ENCODE peak calls at places on chromosomes 5 and 9, in four cellular contexts. Q is cardiac muscle cell; K is CD4-positive, alpha-beta memory T cell; D is tibial artery. U is an unnamed sample.

GRCh38 chr5:158899792-158900191 is 199.9 kb downstream of the EBF1 start:
- DNase-seq in Q (no peak), D (no peak), K (no peak), U (no peak)

GRCh38 chr5:4815002-4815401 is 325.1 kb upstream of the ADAMTS16 start:
- DNase-seq in Q (no peak), D (no peak), K (no peak), U (no peak)

GRCh38 chr5:172694061-172694460 is 53.0 kb downstream of the NEURL1B start:
- DNase-seq in Q (no peak), D (no peak), K (no peak), U (no peak)

GRCh38 chr5:74394924-74395880 is 245.3 kb downstream of the ENC1 start:
- DNase-seq in K (no peak), D (no peak), Q (no peak), U (no peak)

GRCh38 chr9:134459573-134459972 is 133.3 kb downstream of the RXRA start:
- DNase-seq in Q (no peak), D (no peak), K (no peak), U (no peak)

GRCh38 chr5:53480474-53481353 is at the start of gene FST:
- DNase-seq in Q (peak; percentile 81), D (peak; percentile 22), K (peak; percentile 7), U (no peak)

GRCh38 chr5:159655757-159656409 is 260.4 kb upstream of the ADRA1B start:
- DNase-seq in K (no peak), D (no peak), Q (no peak), U (no peak)

GRCh38 chr5:96155156-96155555 is 193.5 kb upstream of the ELL2 start:
- DNase-seq in K (no peak), Q (no peak), D (no peak), U (no peak)

GRCh38 chr5:60633336-60633735 is 66.6 kb downstream of the DEPDC1B start:
- DNase-seq in D (no peak), K (no peak), Q (no peak), U (no peak)

GRCh38 chr9:93575706-93576295 is 583 bp upstream of the PHF2 start:
- DNase-seq in Q (peak; percentile 35), D (peak; percentile 61), K (peak; percentile 44), U (peak; percentile 71)

GRCh38 chr5:179242676-179243075 is 102.6 kb downstream of the ADAMTS2 start:
- DNase-seq in K (no peak), Q (no peak), D (no peak), U (no peak)

GRCh38 chr5:179243333-179243732 is 101.9 kb downstream of the ADAMTS2 start:
- DNase-seq in Q (no peak), D (no peak), K (no peak), U (no peak)

GRCh38 chr5:179241175-179241574 is 104.1 kb downstream of the ADAMTS2 start:
- DNase-seq in D (peak; percentile 52), K (no peak), Q (no peak), U (no peak)

GRCh38 chr5:179240561-179240960 is 104.7 kb downstream of the ADAMTS2 start:
- DNase-seq in D (no peak), K (no peak), Q (no peak), U (no peak)

DNA sequence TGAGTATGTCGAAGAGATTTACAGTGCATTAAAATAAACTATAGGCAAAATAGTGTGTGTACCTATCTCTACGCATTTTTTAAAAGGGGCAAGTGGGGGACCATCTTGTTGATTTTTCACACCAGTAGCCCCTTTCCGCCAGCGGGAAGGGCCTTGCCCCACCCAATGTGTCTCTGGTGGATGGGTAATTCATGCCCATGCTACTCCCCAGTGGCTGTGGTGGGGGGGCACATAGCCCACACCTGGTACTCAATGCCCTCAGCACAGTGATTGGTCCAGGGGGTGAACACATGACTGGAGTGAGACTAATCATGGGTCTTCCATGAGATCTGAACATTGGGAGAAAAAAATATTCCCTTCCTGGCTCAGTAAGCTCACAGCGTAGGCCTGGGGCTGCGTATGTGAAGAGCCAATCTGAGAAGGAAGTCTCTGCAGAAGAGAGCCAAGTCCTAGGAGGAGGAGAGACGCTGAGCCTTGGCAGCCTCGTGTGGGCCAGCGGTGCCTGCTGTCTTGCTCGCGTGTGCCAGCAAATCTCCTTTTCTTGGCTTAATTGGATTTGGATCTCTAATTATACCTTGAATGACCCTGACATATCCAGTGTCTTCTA is 103.4 kb downstream of the ADAMTS2 start:
- DNase-seq in Q (no peak), K (no peak), D (no peak), U (peak; percentile 28)
- H3K9me3 ChIP-seq in Q (no peaks in the 10 kb centered on the region), K (no peaks in the 10 kb centered on the region), D (peaks cover 2% of the 10 kb centered on the region), U (peaks cover 7% of the 10 kb centered on the region)

DNA sequence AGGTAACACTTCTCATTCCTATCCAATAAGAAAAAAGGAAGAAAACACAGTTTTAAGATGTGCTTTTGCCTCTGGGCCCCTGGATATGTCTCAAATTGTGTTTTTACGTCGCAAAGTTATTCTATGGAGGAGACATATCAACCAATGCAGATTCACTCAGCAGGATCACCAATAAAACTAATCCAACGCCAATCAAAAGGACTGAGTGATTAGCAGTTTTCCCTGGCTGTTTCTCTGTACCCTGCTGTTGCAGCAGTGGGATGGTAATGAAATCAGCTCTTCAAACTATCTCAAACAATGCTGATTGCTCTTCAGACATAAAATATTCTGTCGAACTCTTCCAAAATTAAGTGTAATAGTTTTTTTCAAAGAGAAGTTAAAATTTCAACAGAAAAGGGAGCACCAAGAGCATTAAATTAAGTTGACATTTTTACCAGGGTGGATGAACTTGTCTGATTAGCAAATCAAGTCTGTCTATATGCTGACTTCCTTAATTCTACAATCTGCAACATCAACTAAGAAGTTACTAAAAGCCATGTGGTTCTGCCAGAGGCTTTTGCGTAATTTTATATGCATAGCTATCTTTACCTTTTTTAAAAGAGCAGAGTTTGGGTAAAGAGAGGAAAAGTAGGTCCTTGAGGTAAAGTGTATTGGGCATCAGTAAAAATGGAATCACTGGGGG is 9.7 kb upstream of the HK3 start:
- DNase-seq in K (no peak), Q (no peak), D (no peak), U (no peak)
- H3K36me3 ChIP-seq in K (peaks cover 57% of the 10 kb centered on the region), Q (peaks cover 44% of the 10 kb centered on the region), D (peaks cover 69% of the 10 kb centered on the region), U (peaks cover 43% of the 10 kb centered on the region)

GRCh38 chr5:54757541-54757940 is 227.9 kb downstream of the ESM1 start:
- DNase-seq in K (no peak), D (no peak), Q (no peak), U (no peak)

GRCh38 chr5:54754878-54755277 is 230.5 kb downstream of the ESM1 start:
- DNase-seq in K (no peak), D (no peak), Q (no peak), U (no peak)

GRCh38 chr5:54756796-54757402 is 228.5 kb downstream of the ESM1 start:
- DNase-seq in Q (no peak), D (no peak), K (no peak), U (no peak)

GRCh38 chr5:54758038-54758437 is 227.4 kb downstream of the ESM1 start:
- DNase-seq in Q (no peak), D (no peak), K (no peak), U (no peak)

GRCh38 chr5:54756301-54756700 is 229.1 kb downstream of the ESM1 start:
- DNase-seq in Q (no peak), D (no peak), K (no peak), U (no peak)
- H3K27ac ChIP-seq in Q (no peak overlapping the region), D (no peak overlapping the region), K (no peak overlapping the region), U (no peak overlapping the region)

GRCh38 chr5:122779451-122779850 is 4.6 kb downstream of the SNX2 start:
- DNase-seq in D (no peak), Q (no peak), K (no peak), U (no peak)

GRCh38 chr5:122780296-122780695 is 5.4 kb downstream of the SNX2 start:
- DNase-seq in Q (no peak), K (no peak), D (no peak), U (no peak)

GRCh38 chr5:122778157-122778556 is 3.3 kb downstream of the SNX2 start:
- DNase-seq in K (no peak), Q (no peak), D (no peak), U (no peak)

GRCh38 chr5:122785294-122785693 is 10.4 kb downstream of the SNX2 start:
- DNase-seq in D (no peak), Q (no peak), K (no peak), U (no peak)

DNA sequence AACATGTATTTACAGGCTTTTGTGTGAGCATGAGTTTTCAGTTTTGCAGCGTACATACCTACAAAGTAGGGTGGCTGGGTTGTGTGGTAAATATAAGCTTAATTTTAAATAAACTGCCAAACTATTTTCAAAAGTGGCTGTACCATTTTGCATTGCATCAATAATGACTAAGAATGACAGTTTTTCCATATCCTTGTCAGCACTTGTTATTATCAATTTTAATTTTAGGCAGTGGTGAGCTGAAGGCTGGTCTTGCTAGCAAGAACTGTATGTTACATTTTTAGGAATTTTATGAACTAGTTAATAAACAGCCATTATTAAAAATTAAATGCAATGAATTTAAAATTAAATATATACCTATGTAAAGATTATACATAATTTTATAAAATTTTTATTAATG is 6.6 kb downstream of the SNX2 start:
- DNase-seq in K (no peak), D (no peak), Q (no peak), U (no peak)
- H3K9me3 ChIP-seq in K (no peaks in the 10 kb centered on the region), D (peaks cover 3% of the 10 kb centered on the region), Q (no peaks in the 10 kb centered on the region), U (peaks cover 13% of the 10 kb centered on the region)

GRCh38 chr5:80654054-80654390 is 430 bp upstream of the MSH3 start:
- DNase-seq in K (no peak), D (no peak), Q (no peak), U (peak; percentile 41)

GRCh38 chr5:80655231-80655784 is 525 bp upstream of the DHFR start:
- DNase-seq in Q (no peak), D (no peak), K (no peak), U (no peak)

GRCh38 chr5:80654391-80655230 is at the start of the genes DHFR and MSH3:
- DNase-seq in D (peak; percentile 84), K (peak; percentile 91), Q (peak; percentile 90), U (peak; percentile 95)

GRCh38 chr5:80659111-80659510 is 4.3 kb upstream of the DHFR start:
- DNase-seq in K (no peak), D (no peak), Q (no peak), U (no peak)

GRCh38 chr5:80656425-80656824 is 1.6 kb upstream of the DHFR start:
- DNase-seq in K (no peak), D (no peak), Q (no peak), U (peak; percentile 29)
- H3K36me3 ChIP-seq in K (peaks cover 17% of the 10 kb centered on the region), D (peaks cover 38% of the 10 kb centered on the region), Q (peaks cover 21% of the 10 kb centered on the region), U (peaks cover 33% of the 10 kb centered on the region)

DNA sequence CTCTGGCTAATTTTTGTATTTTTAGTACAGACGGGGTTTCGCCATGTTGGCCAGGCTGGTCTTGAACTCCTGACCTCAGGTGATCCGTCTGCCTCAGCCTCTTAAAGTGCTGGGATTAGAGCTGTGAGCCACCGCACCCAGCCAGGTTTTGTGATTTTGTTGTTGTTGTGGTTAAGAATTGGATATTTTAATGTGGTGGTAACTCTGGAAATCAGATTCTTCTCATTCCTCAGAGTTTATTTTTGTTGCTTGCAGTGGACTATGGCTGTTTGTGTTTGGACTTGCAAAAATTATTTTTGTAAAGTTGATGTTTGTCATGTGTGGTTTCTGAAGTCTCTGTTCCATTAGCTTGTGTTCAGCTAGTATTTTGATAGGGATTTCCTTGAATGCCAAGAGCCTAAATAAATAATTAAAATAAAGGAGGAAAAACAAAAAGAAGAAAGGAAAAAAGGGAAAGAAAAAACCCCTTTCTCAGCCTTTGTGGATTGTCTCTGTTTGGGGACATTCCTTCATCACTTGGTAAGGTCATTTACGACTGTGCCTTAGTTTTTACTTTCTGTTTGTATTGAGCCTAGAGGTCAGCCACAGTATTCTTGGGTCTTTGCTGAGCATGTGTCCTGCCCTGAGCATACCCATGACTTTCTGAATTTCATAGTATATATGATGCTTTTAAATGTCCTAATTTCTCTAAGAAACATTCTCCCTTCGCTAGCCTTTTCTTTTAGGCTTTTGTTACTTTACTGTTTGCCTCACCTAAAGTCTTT is 37.3 kb downstream of the PBX3 start:
- DNase-seq in Q (no peak), K (no peak), D (no peak), U (no peak)
- H3K27ac ChIP-seq in Q (peak overlapping the region; percentile 60), K (no peak overlapping the region), D (peak overlapping the region; percentile 32), U (no peak overlapping the region)

GRCh38 chr5:157600252-157600651 is 24.7 kb upstream of the ADAM19 start:
- DNase-seq in D (no peak), Q (no peak), K (no peak), U (no peak)
- H3K9me3 ChIP-seq in D (no peaks in the 10 kb centered on the region), Q (no peaks in the 10 kb centered on the region), K (no peaks in the 10 kb centered on the region), U (no peaks in the 10 kb centered on the region)

U was measured in A673.